ENCODE peak calls at places on chromosomes 12 and 14, in eight cellular contexts. One of them, this sample, is unnamed.

GRCh38 chr14:74522740-74523139 is 29.2 kb downstream of the ISCA2 start:
- DNase-seq in GM13977: no peak
- DNase-seq in AG10803: no peak
- DNase-seq in WERI-Rb-1: no peak
- DNase-seq in fibroblast of the aortic adventitia: no peak
- DNase-seq in sigmoid colon: no peak
- DNase-seq in progenitor cell of endocrine pancreas: no peak
- DNase-seq in heart right ventricle: no peak
- DNase-seq in this sample: no peak

GRCh38 chr14:48398675-48399282 is 723.4 kb upstream of the MDGA2 start:
- DNase-seq in GM13977: peak
- DNase-seq in AG10803: peak
- DNase-seq in WERI-Rb-1: peak
- DNase-seq in fibroblast of the aortic adventitia: peak
- DNase-seq in sigmoid colon: no peak
- DNase-seq in progenitor cell of endocrine pancreas: no peak
- DNase-seq in heart right ventricle: no peak
- DNase-seq in this sample: no peak

GRCh38 chr14:28142400-28143015 is 624.1 kb upstream of the FOXG1 start:
- DNase-seq in GM13977: no peak
- DNase-seq in AG10803: no peak
- DNase-seq in WERI-Rb-1: no peak
- DNase-seq in fibroblast of the aortic adventitia: peak
- DNase-seq in sigmoid colon: no peak
- DNase-seq in progenitor cell of endocrine pancreas: no peak
- DNase-seq in heart right ventricle: no peak
- DNase-seq in this sample: no peak

GRCh38 chr14:53663709-53664108 is 292.9 kb downstream of the BMP4 start:
- DNase-seq in GM13977: no peak
- DNase-seq in AG10803: peak
- DNase-seq in WERI-Rb-1: no peak
- DNase-seq in fibroblast of the aortic adventitia: peak
- DNase-seq in sigmoid colon: peak
- DNase-seq in progenitor cell of endocrine pancreas: no peak
- DNase-seq in heart right ventricle: peak
- DNase-seq in this sample: peak

GRCh38 chr12:26030371-26030770 is 71.9 kb downstream of the RASSF8 start:
- DNase-seq in GM13977: no peak
- DNase-seq in AG10803: no peak
- DNase-seq in WERI-Rb-1: no peak
- DNase-seq in fibroblast of the aortic adventitia: peak
- DNase-seq in sigmoid colon: no peak
- DNase-seq in progenitor cell of endocrine pancreas: no peak
- DNase-seq in heart right ventricle: no peak
- DNase-seq in this sample: no peak

GRCh38 chr12:107169200-107169599 is 75.9 kb upstream of the CRY1 start:
- DNase-seq in GM13977: no peak
- DNase-seq in AG10803: no peak
- DNase-seq in WERI-Rb-1: no peak
- DNase-seq in fibroblast of the aortic adventitia: no peak
- DNase-seq in sigmoid colon: no peak
- DNase-seq in progenitor cell of endocrine pancreas: no peak
- DNase-seq in heart right ventricle: no peak
- DNase-seq in this sample: no peak

GRCh38 chr12:2691340-2692111 is 103.2 kb upstream of the FKBP4 start:
- DNase-seq in GM13977: peak
- DNase-seq in AG10803: no peak
- DNase-seq in WERI-Rb-1: peak
- DNase-seq in fibroblast of the aortic adventitia: no peak
- DNase-seq in sigmoid colon: no peak
- DNase-seq in progenitor cell of endocrine pancreas: no peak
- DNase-seq in heart right ventricle: no peak
- DNase-seq in this sample: peak

GRCh38 chr12:53063708-53064612 is 14.1 kb downstream of the TNS2 start:
- DNase-seq in GM13977: no peak
- DNase-seq in AG10803: peak
- DNase-seq in WERI-Rb-1: peak
- DNase-seq in fibroblast of the aortic adventitia: peak
- DNase-seq in sigmoid colon: peak
- DNase-seq in progenitor cell of endocrine pancreas: no peak
- DNase-seq in heart right ventricle: peak
- DNase-seq in this sample: no peak

GRCh38 chr14:67285876-67286452 is 44.7 kb downstream of the PALS1 start:
- DNase-seq in GM13977: peak
- DNase-seq in AG10803: peak
- DNase-seq in WERI-Rb-1: no peak
- DNase-seq in fibroblast of the aortic adventitia: peak
- DNase-seq in sigmoid colon: no peak
- DNase-seq in progenitor cell of endocrine pancreas: no peak
- DNase-seq in heart right ventricle: no peak
- DNase-seq in this sample: no peak

GRCh38 chr12:121278450-121279375 is 17.8 kb downstream of the CAMKK2 start:
- DNase-seq in GM13977: no peak
- DNase-seq in AG10803: no peak
- DNase-seq in WERI-Rb-1: no peak
- DNase-seq in fibroblast of the aortic adventitia: peak
- DNase-seq in sigmoid colon: no peak
- DNase-seq in progenitor cell of endocrine pancreas: no peak
- DNase-seq in heart right ventricle: peak
- DNase-seq in this sample: no peak

GRCh38 chr12:94255428-94255827 is 107.1 kb downstream of the PLXNC1 start:
- DNase-seq in GM13977: no peak
- DNase-seq in AG10803: no peak
- DNase-seq in WERI-Rb-1: no peak
- DNase-seq in fibroblast of the aortic adventitia: no peak
- DNase-seq in sigmoid colon: no peak
- DNase-seq in progenitor cell of endocrine pancreas: no peak
- DNase-seq in heart right ventricle: no peak
- DNase-seq in this sample: no peak

GRCh38 chr12:97512696-97513095 is 50.1 kb downstream of the RMST start:
- DNase-seq in GM13977: no peak
- DNase-seq in AG10803: no peak
- DNase-seq in WERI-Rb-1: no peak
- DNase-seq in fibroblast of the aortic adventitia: no peak
- DNase-seq in sigmoid colon: no peak
- DNase-seq in progenitor cell of endocrine pancreas: no peak
- DNase-seq in heart right ventricle: no peak
- DNase-seq in this sample: no peak

GRCh38 chr12:73769337-73769736 is 768.3 kb upstream of the ATXN7L3B start:
- DNase-seq in GM13977: no peak
- DNase-seq in AG10803: no peak
- DNase-seq in WERI-Rb-1: no peak
- DNase-seq in fibroblast of the aortic adventitia: no peak
- DNase-seq in sigmoid colon: no peak
- DNase-seq in progenitor cell of endocrine pancreas: no peak
- DNase-seq in heart right ventricle: no peak
- DNase-seq in this sample: no peak

GRCh38 chr12:54937376-54937775 is 47.2 kb downstream of the TESPA1 start:
- DNase-seq in GM13977: no peak
- DNase-seq in AG10803: no peak
- DNase-seq in WERI-Rb-1: no peak
- DNase-seq in fibroblast of the aortic adventitia: no peak
- DNase-seq in sigmoid colon: no peak
- DNase-seq in progenitor cell of endocrine pancreas: no peak
- DNase-seq in heart right ventricle: no peak
- DNase-seq in this sample: no peak

GRCh38 chr12:10701226-10701681 is 21.9 kb downstream of the YBX3 start:
- DNase-seq in GM13977: no peak
- DNase-seq in AG10803: peak
- DNase-seq in WERI-Rb-1: no peak
- DNase-seq in fibroblast of the aortic adventitia: no peak
- DNase-seq in sigmoid colon: no peak
- DNase-seq in progenitor cell of endocrine pancreas: no peak
- DNase-seq in heart right ventricle: no peak
- DNase-seq in this sample: no peak

GRCh38 chr12:30437044-30437443 is 258.6 kb downstream of the IPO8 start:
- DNase-seq in GM13977: no peak
- DNase-seq in AG10803: no peak
- DNase-seq in WERI-Rb-1: no peak
- DNase-seq in fibroblast of the aortic adventitia: no peak
- DNase-seq in sigmoid colon: no peak
- DNase-seq in progenitor cell of endocrine pancreas: no peak
- DNase-seq in heart right ventricle: no peak
- DNase-seq in this sample: no peak

GRCh38 chr12:108620236-108620879 is 13.3 kb downstream of the SELPLG start:
- DNase-seq in GM13977: no peak
- DNase-seq in AG10803: peak
- DNase-seq in WERI-Rb-1: no peak
- DNase-seq in fibroblast of the aortic adventitia: peak
- DNase-seq in sigmoid colon: no peak
- DNase-seq in progenitor cell of endocrine pancreas: no peak
- DNase-seq in heart right ventricle: no peak
- DNase-seq in this sample: no peak

GRCh38 chr14:81402123-81402495 is 2.0 kb upstream of the STON2 start:
- DNase-seq in GM13977: no peak
- DNase-seq in AG10803: peak
- DNase-seq in WERI-Rb-1: no peak
- DNase-seq in fibroblast of the aortic adventitia: peak
- DNase-seq in sigmoid colon: no peak
- DNase-seq in progenitor cell of endocrine pancreas: no peak
- DNase-seq in heart right ventricle: no peak
- DNase-seq in this sample: no peak

GRCh38 chr14:45946251-45946650 is 693.2 kb upstream of the MIS18BP1 start:
- DNase-seq in GM13977: no peak
- DNase-seq in AG10803: no peak
- DNase-seq in WERI-Rb-1: no peak
- DNase-seq in fibroblast of the aortic adventitia: no peak
- DNase-seq in sigmoid colon: no peak
- DNase-seq in progenitor cell of endocrine pancreas: no peak
- DNase-seq in heart right ventricle: no peak
- DNase-seq in this sample: no peak

GRCh38 chr14:61611880-61612630 is 83.3 kb upstream of the HIF1A start:
- DNase-seq in GM13977: no peak
- DNase-seq in AG10803: peak
- DNase-seq in WERI-Rb-1: no peak
- DNase-seq in fibroblast of the aortic adventitia: no peak
- DNase-seq in sigmoid colon: no peak
- DNase-seq in progenitor cell of endocrine pancreas: no peak
- DNase-seq in heart right ventricle: no peak
- DNase-seq in this sample: no peak

GRCh38 chr14:37340353-37340752 is 142.6 kb downstream of the MIPOL1 start:
- DNase-seq in GM13977: no peak
- DNase-seq in AG10803: no peak
- DNase-seq in WERI-Rb-1: no peak
- DNase-seq in fibroblast of the aortic adventitia: no peak
- DNase-seq in sigmoid colon: no peak
- DNase-seq in progenitor cell of endocrine pancreas: no peak
- DNase-seq in heart right ventricle: no peak
- DNase-seq in this sample: no peak

DNA sequence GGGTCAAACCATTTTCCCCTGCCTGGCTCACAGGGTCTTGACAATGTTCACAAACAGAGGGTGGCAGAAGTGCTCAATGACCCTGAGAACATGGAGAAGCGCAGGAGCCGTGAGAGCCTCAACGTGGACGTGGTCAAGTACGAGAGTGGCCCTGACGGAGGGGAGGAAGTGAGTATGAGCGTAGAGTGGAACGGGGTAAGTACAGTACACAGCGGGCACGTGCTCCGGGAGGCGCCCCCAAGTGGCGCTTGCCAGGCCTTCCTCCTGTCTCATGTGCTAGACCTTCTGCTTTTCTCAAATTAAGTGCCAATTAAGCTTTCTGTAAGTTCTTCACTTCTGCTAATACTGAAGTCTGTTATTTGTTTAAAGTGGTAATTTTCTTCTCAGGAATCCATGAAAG is 35.9 kb downstream of the XRCC3 start:
- DNase-seq in GM13977: peak
- DNase-seq in AG10803: peak
- DNase-seq in WERI-Rb-1: peak
- DNase-seq in fibroblast of the aortic adventitia: no peak
- DNase-seq in sigmoid colon: no peak
- DNase-seq in progenitor cell of endocrine pancreas: no peak
- DNase-seq in heart right ventricle: peak
- DNase-seq in this sample: no peak
- TF ChIP-seq CTCF in GM13977: peak
- TF ChIP-seq CTCF in AG10803: peak
- TF ChIP-seq CTCF in WERI-Rb-1: peak
- TF ChIP-seq CTCF in fibroblast of the aortic adventitia: peak
- TF ChIP-seq CTCF in sigmoid colon: peak
- TF ChIP-seq CTCF in progenitor cell of endocrine pancreas: peak
- TF ChIP-seq CTCF in heart right ventricle: peak
- TF ChIP-seq CTCF in this sample: peak

GRCh38 chr12:4277205-4277543 is 3.6 kb downstream of the CCND2 start:
- DNase-seq in GM13977: no peak
- DNase-seq in AG10803: no peak
- DNase-seq in WERI-Rb-1: no peak
- DNase-seq in fibroblast of the aortic adventitia: no peak
- DNase-seq in sigmoid colon: no peak
- DNase-seq in progenitor cell of endocrine pancreas: no peak
- DNase-seq in heart right ventricle: no peak
- DNase-seq in this sample: no peak
- TF ChIP-seq CTCF in GM13977: no peak
- TF ChIP-seq CTCF in AG10803: no peak
- TF ChIP-seq CTCF in WERI-Rb-1: no peak
- TF ChIP-seq CTCF in fibroblast of the aortic adventitia: no peak
- TF ChIP-seq CTCF in sigmoid colon: no peak
- TF ChIP-seq CTCF in progenitor cell of endocrine pancreas: no peak
- TF ChIP-seq CTCF in heart right ventricle: no peak
- TF ChIP-seq CTCF in this sample: peak

GRCh38 chr12:113316155-113316554 is 18.8 kb downstream of the SLC8B1 start:
- DNase-seq in GM13977: no peak
- DNase-seq in AG10803: no peak
- DNase-seq in WERI-Rb-1: no peak
- DNase-seq in fibroblast of the aortic adventitia: no peak
- DNase-seq in sigmoid colon: no peak
- DNase-seq in progenitor cell of endocrine pancreas: no peak
- DNase-seq in heart right ventricle: no peak
- DNase-seq in this sample: no peak
- TF ChIP-seq CTCF in GM13977: peak
- TF ChIP-seq CTCF in AG10803: peak
- TF ChIP-seq CTCF in WERI-Rb-1: peak
- TF ChIP-seq CTCF in fibroblast of the aortic adventitia: peak
- TF ChIP-seq CTCF in sigmoid colon: no peak
- TF ChIP-seq CTCF in progenitor cell of endocrine pancreas: no peak
- TF ChIP-seq CTCF in heart right ventricle: no peak
- TF ChIP-seq CTCF in this sample: no peak

GRCh38 chr12:41936333-41936732 is 208.3 kb downstream of the GXYLT1 start:
- DNase-seq in GM13977: no peak
- DNase-seq in AG10803: no peak
- DNase-seq in WERI-Rb-1: no peak
- DNase-seq in fibroblast of the aortic adventitia: no peak
- DNase-seq in sigmoid colon: no peak
- DNase-seq in progenitor cell of endocrine pancreas: no peak
- DNase-seq in heart right ventricle: no peak
- DNase-seq in this sample: no peak

GRCh38 chr12:41932470-41932991 is 212.1 kb downstream of the GXYLT1 start:
- DNase-seq in GM13977: peak
- DNase-seq in AG10803: no peak
- DNase-seq in WERI-Rb-1: no peak
- DNase-seq in fibroblast of the aortic adventitia: peak
- DNase-seq in sigmoid colon: peak
- DNase-seq in progenitor cell of endocrine pancreas: peak
- DNase-seq in heart right ventricle: peak
- DNase-seq in this sample: peak

DNA sequence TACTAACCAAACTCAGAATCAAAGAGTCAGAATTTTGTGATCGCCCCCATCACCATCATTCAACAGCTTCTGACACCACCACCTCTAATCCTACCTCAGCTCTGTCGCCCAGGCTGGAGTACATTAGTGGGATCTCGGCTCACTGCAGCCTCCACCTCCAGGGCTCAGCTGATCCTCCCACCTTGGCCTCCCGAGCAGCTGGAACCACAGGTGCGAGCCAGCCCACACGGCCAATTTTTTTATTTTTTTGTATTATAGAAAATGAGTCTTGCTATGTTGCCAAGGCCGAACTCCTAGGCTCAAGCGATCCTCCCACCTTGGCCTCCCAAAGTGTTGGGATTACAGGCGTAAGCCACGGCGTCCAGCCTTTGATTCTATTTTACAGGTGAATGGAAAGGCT is 212.6 kb downstream of the GXYLT1 start:
- DNase-seq in GM13977: no peak
- DNase-seq in AG10803: no peak
- DNase-seq in WERI-Rb-1: no peak
- DNase-seq in fibroblast of the aortic adventitia: no peak
- DNase-seq in sigmoid colon: no peak
- DNase-seq in progenitor cell of endocrine pancreas: no peak
- DNase-seq in heart right ventricle: no peak
- DNase-seq in this sample: no peak
- TF ChIP-seq CTCF in GM13977: no peak
- TF ChIP-seq CTCF in AG10803: no peak
- TF ChIP-seq CTCF in WERI-Rb-1: no peak
- TF ChIP-seq CTCF in fibroblast of the aortic adventitia: no peak
- TF ChIP-seq CTCF in sigmoid colon: no peak
- TF ChIP-seq CTCF in progenitor cell of endocrine pancreas: no peak
- TF ChIP-seq CTCF in heart right ventricle: no peak
- TF ChIP-seq CTCF in this sample: no peak